ENCODE peak calls at places on chromosome 7, in eight cellular contexts. Z is psoas muscle; C is AG20443; I is ELF-1; O is M059J; T is effector memory CD4-positive, alpha-beta T cell; W is cardiac muscle cell; J is activated T-cell treated with anti-CD3 and anti-CD28 coated beads, Interleukin-2, amount 50 U/mL, for 4 hours. P is an unnamed sample.

GRCh38 chr7:134669845-134670373 is 23.3 kb downstream of the BPGM start:
- DNase-seq in Z (peak; percentile 37), C (peak; percentile 31), I (no peak), O (peak; percentile 100), T (peak; percentile 86), W (peak; percentile 35), J (peak; percentile 72), P (peak; percentile 92)

GRCh38 chr7:100433592-100434296 is 2.6 kb downstream of the PPP1R35 start:
- DNase-seq in Z (no peak), C (no peak), I (no peak), O (no peak), T (no peak), W (no peak), J (no peak), P (no peak)

GRCh38 chr7:4774007-4774406 is 1.4 kb upstream of the AP5Z1 start:
- DNase-seq in Z (no peak), C (no peak), I (no peak), O (no peak), T (no peak), W (no peak), J (no peak), P (no peak)

GRCh38 chr7:50393547-50394252 is 56.5 kb downstream of the FIGNL1 start:
- DNase-seq in Z (no peak), C (no peak), I (no peak), O (no peak), T (peak; percentile 40), W (no peak), J (peak; percentile 35), P (no peak)

GRCh38 chr7:44380831-44381493 is 55.6 kb upstream of the CAMK2B start:
- DNase-seq in Z (no peak), C (no peak), I (no peak), O (peak; percentile 80), T (no peak), W (no peak), J (no peak), P (peak; percentile 40)

GRCh38 chr7:102974366-102975236 is 61.8 kb downstream of the LRRC17 start:
- DNase-seq in Z (no peak), C (no peak), I (no peak), O (no peak), T (no peak), W (no peak), J (no peak), P (no peak)

GRCh38 chr7:128056901-128057300 is 25.7 kb upstream of the LRRC4 start:
- DNase-seq in Z (no peak), C (peak; percentile 71), I (no peak), O (peak; percentile 71), T (no peak), W (no peak), J (no peak), P (peak; percentile 83)

GRCh38 chr7:74453321-74454011 is at the start of gene GTF2IRD1:
- DNase-seq in Z (peak; percentile 73), C (peak; percentile 85), I (peak; percentile 66), O (peak; percentile 77), T (peak; percentile 54), W (peak; percentile 74), J (peak; percentile 36), P (peak; percentile 74)

GRCh38 chr7:104951546-104951945 is 62.5 kb upstream of the KMT2E start:
- DNase-seq in Z (peak; percentile 71), C (peak; percentile 40), I (no peak), O (no peak), T (no peak), W (no peak), J (no peak), P (peak; percentile 53)

P was measured in fibroblast of pulmonary artery.